ENCODE peak calls at places on chromosomes 7 and 10, in eight cellular contexts. D is mucosa of descending colon, L is breast epithelium, Y is psoas muscle, G is cardiac fibroblast, I is body of pancreas, R is lower leg skin, J is AG04450. U is an unnamed sample.

GRCh38 chr10:68826764-68827591 is at the start of gene STOX1:
- DNase-seq in D (peak; percentile 82), L (peak; percentile 62), Y (peak; percentile 51), G (peak; percentile 51), I (peak; percentile 63), R (no peak), J (no peak), U (peak; percentile 94)

GRCh38 chr10:5527332-5528200 is 2.8 kb downstream of the CALML3 start:
- DNase-seq in D (peak; percentile 31), L (peak; percentile 45), Y (no peak), G (no peak), I (peak; percentile 8), R (no peak), J (no peak), U (no peak)

GRCh38 chr10:80529604-80530003 is 8.1 kb upstream of the SH2D4B start:
- DNase-seq in D (no peak), L (no peak), Y (no peak), G (no peak), I (no peak), R (no peak), J (no peak), U (no peak)

GRCh38 chr10:22086730-22087364 is 83.3 kb upstream of the DNAJC1 start:
- DNase-seq in D (peak; percentile 55), L (peak; percentile 82), Y (peak; percentile 80), G (peak; percentile 86), I (peak; percentile 89), R (peak; percentile 70), J (peak; percentile 10), U (peak; percentile 47)

GRCh38 chr10:100265821-100266485 is 1.5 kb downstream of the CWF19L1 start:
- DNase-seq in D (no peak), L (no peak), Y (no peak), G (peak; percentile 11), I (no peak), R (no peak), J (no peak), U (no peak)

GRCh38 chr10:123583639-123584418 is 82.3 kb upstream of the GPR26 start:
- DNase-seq in D (peak; percentile 87), L (peak; percentile 89), Y (peak; percentile 83), G (peak; percentile 64), I (peak; percentile 76), R (peak; percentile 76), J (no peak), U (peak; percentile 87)

GRCh38 chr7:45589915-45590678 is 15.9 kb downstream of the ADCY1 start:
- DNase-seq in D (no peak), L (no peak), Y (no peak), G (no peak), I (no peak), R (no peak), J (no peak), U (no peak)

GRCh38 chr7:11302121-11302520 is 328.4 kb downstream of the PHF14 start:
- DNase-seq in D (no peak), L (no peak), Y (no peak), G (no peak), I (no peak), R (no peak), J (no peak), U (no peak)

GRCh38 chr10:94212876-94213595 is 149.7 kb downstream of the NOC3L start:
- DNase-seq in D (no peak), L (no peak), Y (peak; percentile 37), G (peak; percentile 47), I (no peak), R (peak; percentile 28), J (no peak), U (no peak)

GRCh38 chr7:115356139-115356746 is 434.3 kb downstream of the MDFIC start:
- DNase-seq in D (no peak), L (no peak), Y (no peak), G (peak; percentile 40), I (no peak), R (no peak), J (no peak), U (peak; percentile 0)

GRCh38 chr10:10734356-10735064 is 283.2 kb upstream of the CELF2 start:
- DNase-seq in D (no peak), L (no peak), Y (no peak), G (no peak), I (no peak), R (no peak), J (no peak), U (no peak)

GRCh38 chr10:60465801-60466200 is 76.1 kb upstream of the ANK3 start:
- DNase-seq in D (no peak), L (no peak), Y (no peak), G (peak; percentile 60), I (no peak), R (no peak), J (no peak), U (no peak)

GRCh38 chr7:1234049-1234691 is 1.5 kb downstream of the UNCX start:
- DNase-seq in D (no peak), L (no peak), Y (no peak), G (no peak), I (no peak), R (no peak), J (no peak), U (no peak)

GRCh38 chr7:1233328-1234048 is 816 bp downstream of the UNCX start:
- DNase-seq in D (peak; percentile 7), L (no peak), Y (no peak), G (no peak), I (no peak), R (no peak), J (no peak), U (peak; percentile 83)

GRCh38 chr7:1236132-1236655 is 3.5 kb downstream of the UNCX start:
- DNase-seq in D (peak; percentile 39), L (no peak), Y (no peak), G (no peak), I (no peak), R (no peak), J (no peak), U (peak; percentile 89)

GRCh38 chr7:1235501-1236131 is 2.9 kb downstream of the UNCX start:
- DNase-seq in D (no peak), L (no peak), Y (no peak), G (no peak), I (no peak), R (no peak), J (no peak), U (peak; percentile 84)

DNA sequence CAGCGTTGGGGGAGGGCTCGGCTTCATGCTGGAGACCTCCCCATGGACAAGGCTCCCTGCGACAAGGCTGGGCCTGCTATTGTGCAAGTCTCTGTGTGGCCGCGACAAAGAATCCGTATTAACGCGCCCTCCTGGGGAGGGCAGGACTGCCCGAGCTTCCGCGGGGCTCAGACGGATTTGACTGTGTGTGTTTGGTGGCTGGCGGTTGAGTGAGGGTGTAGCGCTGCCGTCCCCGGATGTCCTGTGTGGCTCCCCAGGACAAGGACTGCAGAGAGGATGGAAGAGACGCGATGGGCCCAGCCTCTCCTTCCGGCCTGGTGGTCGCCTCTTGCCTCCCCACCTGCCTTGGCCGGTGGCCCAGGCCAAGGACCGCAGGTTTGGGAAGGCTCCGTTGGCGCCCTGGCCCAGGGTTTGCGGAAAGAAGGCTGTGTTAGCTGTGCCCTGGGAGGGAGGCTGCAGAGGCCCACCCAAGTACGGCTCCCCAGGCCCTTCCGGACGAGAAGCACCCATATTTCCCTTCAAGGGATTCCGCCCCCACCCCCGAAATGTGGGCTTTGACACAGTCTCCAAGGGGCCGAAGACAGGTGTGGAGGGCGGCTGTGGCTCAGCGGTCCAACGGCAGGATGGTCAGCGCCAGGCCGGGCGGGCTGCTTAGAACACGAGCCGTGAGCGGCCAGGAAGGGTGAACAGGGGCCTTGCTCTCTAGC is 2.3 kb downstream of the UNCX start:
- DNase-seq in D (no peak), L (no peak), Y (no peak), G (no peak), I (no peak), R (no peak), J (no peak), U (peak; percentile 86)
- H3K4me3 ChIP-seq in D (no peak overlapping the region), L (no peak overlapping the region), Y (no peak overlapping the region), G (no peak overlapping the region), I (no peak overlapping the region), R (no peak overlapping the region), J (no peak overlapping the region), U (no peak overlapping the region)

GRCh38 chr7:142607351-142607750 is 141.9 kb upstream of the PRSS1 start:
- DNase-seq in D (no peak), L (no peak), Y (no peak), G (no peak), I (no peak), R (no peak), J (no peak), U (no peak)
- H3K4me3 ChIP-seq in D (no peak overlapping the region), L (no peak overlapping the region), Y (no peak overlapping the region), G (no peak overlapping the region), I (no peak overlapping the region), R (no peak overlapping the region), J (no peak overlapping the region), U (no peak overlapping the region)

DNA sequence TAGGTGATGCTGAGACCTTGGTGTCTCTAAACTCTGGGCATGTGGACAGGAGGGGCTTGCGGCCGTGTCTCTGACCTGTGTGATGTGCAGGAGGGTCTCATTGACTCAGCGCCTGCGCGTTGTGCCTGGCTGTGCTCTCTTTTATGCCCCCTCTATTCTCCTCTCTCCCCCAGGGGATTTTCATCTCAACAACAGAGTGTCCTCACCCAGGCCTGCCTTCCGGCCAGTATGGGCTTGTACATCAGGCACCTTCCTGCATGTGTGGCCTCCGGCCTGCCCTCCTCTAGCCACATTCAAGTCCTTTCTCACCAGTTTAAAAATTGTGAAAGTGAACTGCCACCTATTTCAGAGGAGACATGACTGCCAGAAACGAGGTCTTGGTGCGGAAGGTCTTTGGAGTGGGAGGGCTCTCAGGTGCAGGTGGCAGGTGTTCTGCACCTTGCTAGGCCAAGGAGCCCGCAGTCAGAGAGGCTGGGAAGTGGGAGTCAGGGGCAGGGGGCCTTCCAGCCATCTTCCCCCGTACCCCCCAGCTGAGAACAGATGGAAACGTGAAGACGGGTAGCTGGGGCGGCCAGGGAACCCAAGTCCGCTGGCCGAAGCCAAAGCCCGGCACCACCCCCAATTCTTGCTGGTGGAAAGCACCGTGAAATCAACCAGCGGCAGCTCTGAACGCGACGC is 531 bp upstream of the INTS15 start:
- DNase-seq in D (no peak), L (no peak), Y (no peak), G (no peak), I (no peak), R (no peak), J (no peak), U (no peak)
- H3K4me3 ChIP-seq in D (no peak overlapping the region), L (peak overlapping the region; percentile 83), Y (peak overlapping the region; percentile 97), G (peak overlapping the region; percentile 24), I (no peak overlapping the region), R (no peak overlapping the region), J (peak overlapping the region; percentile 47), U (peak overlapping the region; percentile 22)

GRCh38 chr10:117160567-117160966 is 22.5 kb upstream of the VAX1 start:
- DNase-seq in D (no peak), L (no peak), Y (no peak), G (no peak), I (no peak), R (no peak), J (no peak), U (no peak)

GRCh38 chr10:117163954-117164292 is 25.9 kb upstream of the VAX1 start:
- DNase-seq in D (no peak), L (no peak), Y (no peak), G (no peak), I (no peak), R (no peak), J (no peak), U (no peak)

GRCh38 chr10:117161386-117162033 is 23.4 kb upstream of the VAX1 start:
- DNase-seq in D (no peak), L (no peak), Y (no peak), G (no peak), I (no peak), R (no peak), J (no peak), U (no peak)

GRCh38 chr10:117163061-117163953 is 25.2 kb upstream of the VAX1 start:
- DNase-seq in D (no peak), L (no peak), Y (no peak), G (no peak), I (peak; percentile 14), R (no peak), J (no peak), U (peak; percentile 94)

GRCh38 chr10:117162093-117163021 is 24.3 kb upstream of the VAX1 start:
- DNase-seq in D (no peak), L (no peak), Y (no peak), G (no peak), I (peak; percentile 12), R (no peak), J (no peak), U (peak; percentile 35)
- H3K4me3 ChIP-seq in D (no peak overlapping the region), L (no peak overlapping the region), Y (peak overlapping the region; percentile 32), G (no peak overlapping the region), I (peak overlapping the region; percentile 11), R (no peak overlapping the region), J (no peak overlapping the region), U (peak overlapping the region; percentile 41)

U was measured in H7.